ENCODE peak calls at places on chromosomes 13 and 19, in nine cellular contexts. One of them, this sample, is unnamed.

GRCh38 chr13:46211116-46211515 is 612 bp upstream of the LRRC63 start:
- DNase-seq in breast epithelium: no peak
- DNase-seq in right cardiac atrium: no peak
- DNase-seq in A549: peak
- DNase-seq in Peyer's patch: no peak
- DNase-seq in choroid plexus epithelial cell: no peak
- DNase-seq in AG04450: no peak
- DNase-seq in kidney epithelial cell: no peak
- DNase-seq in pancreas: no peak
- DNase-seq in this sample: no peak

GRCh38 chr13:35992964-35993363 is 138.2 kb downstream of the DCLK1 start:
- DNase-seq in kidney epithelial cell: no peak
- DNase-seq in right cardiac atrium: no peak
- DNase-seq in AG04450: no peak
- DNase-seq in A549: no peak
- DNase-seq in Peyer's patch: no peak
- DNase-seq in breast epithelium: no peak
- DNase-seq in pancreas: no peak
- DNase-seq in choroid plexus epithelial cell: no peak
- DNase-seq in this sample: no peak

GRCh38 chr13:27037571-27037970 is 134.0 kb downstream of the USP12 start:
- DNase-seq in kidney epithelial cell: no peak
- DNase-seq in choroid plexus epithelial cell: no peak
- DNase-seq in pancreas: no peak
- DNase-seq in breast epithelium: no peak
- DNase-seq in Peyer's patch: no peak
- DNase-seq in AG04450: no peak
- DNase-seq in right cardiac atrium: no peak
- DNase-seq in A549: no peak
- DNase-seq in this sample: no peak

GRCh38 chr13:44171151-44171550 is 202.5 kb upstream of the SERP2 start:
- DNase-seq in A549: no peak
- DNase-seq in choroid plexus epithelial cell: no peak
- DNase-seq in AG04450: no peak
- DNase-seq in kidney epithelial cell: no peak
- DNase-seq in right cardiac atrium: no peak
- DNase-seq in breast epithelium: no peak
- DNase-seq in Peyer's patch: no peak
- DNase-seq in pancreas: no peak
- DNase-seq in this sample: no peak

GRCh38 chr19:45878043-45878794 is 7.7 kb downstream of the IRF2BP1 start:
- DNase-seq in breast epithelium: peak
- DNase-seq in A549: no peak
- DNase-seq in AG04450: no peak
- DNase-seq in pancreas: peak
- DNase-seq in right cardiac atrium: no peak
- DNase-seq in Peyer's patch: peak
- DNase-seq in kidney epithelial cell: no peak
- DNase-seq in choroid plexus epithelial cell: no peak
- DNase-seq in this sample: no peak

GRCh38 chr19:49631610-49632192 is 8.2 kb downstream of the RRAS start:
- DNase-seq in A549: no peak
- DNase-seq in Peyer's patch: no peak
- DNase-seq in AG04450: no peak
- DNase-seq in pancreas: no peak
- DNase-seq in choroid plexus epithelial cell: no peak
- DNase-seq in kidney epithelial cell: no peak
- DNase-seq in breast epithelium: no peak
- DNase-seq in right cardiac atrium: peak
- DNase-seq in this sample: no peak

GRCh38 chr19:16153582-16154336 is 10.3 kb downstream of the HSH2D start:
- DNase-seq in Peyer's patch: no peak
- DNase-seq in breast epithelium: no peak
- DNase-seq in right cardiac atrium: no peak
- DNase-seq in pancreas: no peak
- DNase-seq in kidney epithelial cell: no peak
- DNase-seq in choroid plexus epithelial cell: no peak
- DNase-seq in A549: peak
- DNase-seq in AG04450: no peak
- DNase-seq in this sample: no peak

GRCh38 chr19:10471909-10472308 is 31.2 kb downstream of the KEAP1 start:
- DNase-seq in choroid plexus epithelial cell: peak
- DNase-seq in A549: peak
- DNase-seq in kidney epithelial cell: no peak
- DNase-seq in right cardiac atrium: no peak
- DNase-seq in pancreas: no peak
- DNase-seq in AG04450: no peak
- DNase-seq in Peyer's patch: no peak
- DNase-seq in breast epithelium: no peak
- DNase-seq in this sample: no peak

GRCh38 chr13:34107814-34108213 is 289.9 kb downstream of the RFC3 start:
- DNase-seq in right cardiac atrium: no peak
- DNase-seq in choroid plexus epithelial cell: peak
- DNase-seq in breast epithelium: no peak
- DNase-seq in A549: no peak
- DNase-seq in Peyer's patch: no peak
- DNase-seq in kidney epithelial cell: no peak
- DNase-seq in AG04450: no peak
- DNase-seq in pancreas: no peak
- DNase-seq in this sample: no peak

GRCh38 chr13:85586422-85586831 is 212.8 kb downstream of the SLITRK6 start:
- DNase-seq in choroid plexus epithelial cell: peak
- DNase-seq in kidney epithelial cell: peak
- DNase-seq in right cardiac atrium: no peak
- DNase-seq in A549: peak
- DNase-seq in AG04450: peak
- DNase-seq in Peyer's patch: no peak
- DNase-seq in pancreas: no peak
- DNase-seq in breast epithelium: no peak
- DNase-seq in this sample: no peak

GRCh38 chr13:57629821-57630235 is 1.7 kb upstream of the PCDH17 start:
- DNase-seq in breast epithelium: peak
- DNase-seq in choroid plexus epithelial cell: peak
- DNase-seq in AG04450: no peak
- DNase-seq in kidney epithelial cell: peak
- DNase-seq in Peyer's patch: peak
- DNase-seq in right cardiac atrium: peak
- DNase-seq in pancreas: peak
- DNase-seq in A549: peak
- DNase-seq in this sample: peak

GRCh38 chr13:67440240-67440639 is 210.1 kb upstream of the PCDH9 start:
- DNase-seq in choroid plexus epithelial cell: no peak
- DNase-seq in A549: no peak
- DNase-seq in right cardiac atrium: no peak
- DNase-seq in pancreas: no peak
- DNase-seq in kidney epithelial cell: no peak
- DNase-seq in breast epithelium: no peak
- DNase-seq in Peyer's patch: no peak
- DNase-seq in AG04450: no peak
- DNase-seq in this sample: no peak

GRCh38 chr13:82833928-82834327 is 1048.3 kb downstream of the SLITRK1 start:
- DNase-seq in kidney epithelial cell: no peak
- DNase-seq in right cardiac atrium: no peak
- DNase-seq in pancreas: no peak
- DNase-seq in breast epithelium: no peak
- DNase-seq in Peyer's patch: no peak
- DNase-seq in A549: no peak
- DNase-seq in AG04450: peak
- DNase-seq in choroid plexus epithelial cell: peak
- DNase-seq in this sample: peak

GRCh38 chr13:101942535-101943157 is 459.2 kb downstream of the FGF14 start:
- DNase-seq in pancreas: no peak
- DNase-seq in kidney epithelial cell: no peak
- DNase-seq in Peyer's patch: no peak
- DNase-seq in right cardiac atrium: no peak
- DNase-seq in AG04450: no peak
- DNase-seq in A549: no peak
- DNase-seq in breast epithelium: no peak
- DNase-seq in choroid plexus epithelial cell: no peak
- DNase-seq in this sample: no peak

GRCh38 chr19:3284759-3285646 is 60.5 kb downstream of the CELF5 start:
- DNase-seq in right cardiac atrium: peak
- DNase-seq in choroid plexus epithelial cell: peak
- DNase-seq in breast epithelium: peak
- DNase-seq in AG04450: peak
- DNase-seq in kidney epithelial cell: no peak
- DNase-seq in A549: peak
- DNase-seq in Peyer's patch: peak
- DNase-seq in pancreas: peak
- DNase-seq in this sample: no peak

GRCh38 chr19:10655457-10656312 is 1.5 kb downstream of the ILF3 start:
- DNase-seq in A549: peak
- DNase-seq in breast epithelium: no peak
- DNase-seq in kidney epithelial cell: no peak
- DNase-seq in Peyer's patch: no peak
- DNase-seq in pancreas: no peak
- DNase-seq in right cardiac atrium: no peak
- DNase-seq in choroid plexus epithelial cell: peak
- DNase-seq in AG04450: no peak
- DNase-seq in this sample: no peak

GRCh38 chr13:78137404-78138142 is 218.9 kb upstream of the EDNRB start:
- DNase-seq in AG04450: peak
- DNase-seq in A549: peak
- DNase-seq in breast epithelium: no peak
- DNase-seq in pancreas: no peak
- DNase-seq in right cardiac atrium: no peak
- DNase-seq in Peyer's patch: no peak
- DNase-seq in kidney epithelial cell: peak
- DNase-seq in choroid plexus epithelial cell: peak
- DNase-seq in this sample: peak

GRCh38 chr13:27455331-27455855 is 5.0 kb upstream of the MTIF3 start:
- DNase-seq in pancreas: no peak
- DNase-seq in A549: no peak
- DNase-seq in kidney epithelial cell: no peak
- DNase-seq in right cardiac atrium: no peak
- DNase-seq in AG04450: no peak
- DNase-seq in choroid plexus epithelial cell: peak
- DNase-seq in Peyer's patch: no peak
- DNase-seq in breast epithelium: no peak
- DNase-seq in this sample: no peak

DNA sequence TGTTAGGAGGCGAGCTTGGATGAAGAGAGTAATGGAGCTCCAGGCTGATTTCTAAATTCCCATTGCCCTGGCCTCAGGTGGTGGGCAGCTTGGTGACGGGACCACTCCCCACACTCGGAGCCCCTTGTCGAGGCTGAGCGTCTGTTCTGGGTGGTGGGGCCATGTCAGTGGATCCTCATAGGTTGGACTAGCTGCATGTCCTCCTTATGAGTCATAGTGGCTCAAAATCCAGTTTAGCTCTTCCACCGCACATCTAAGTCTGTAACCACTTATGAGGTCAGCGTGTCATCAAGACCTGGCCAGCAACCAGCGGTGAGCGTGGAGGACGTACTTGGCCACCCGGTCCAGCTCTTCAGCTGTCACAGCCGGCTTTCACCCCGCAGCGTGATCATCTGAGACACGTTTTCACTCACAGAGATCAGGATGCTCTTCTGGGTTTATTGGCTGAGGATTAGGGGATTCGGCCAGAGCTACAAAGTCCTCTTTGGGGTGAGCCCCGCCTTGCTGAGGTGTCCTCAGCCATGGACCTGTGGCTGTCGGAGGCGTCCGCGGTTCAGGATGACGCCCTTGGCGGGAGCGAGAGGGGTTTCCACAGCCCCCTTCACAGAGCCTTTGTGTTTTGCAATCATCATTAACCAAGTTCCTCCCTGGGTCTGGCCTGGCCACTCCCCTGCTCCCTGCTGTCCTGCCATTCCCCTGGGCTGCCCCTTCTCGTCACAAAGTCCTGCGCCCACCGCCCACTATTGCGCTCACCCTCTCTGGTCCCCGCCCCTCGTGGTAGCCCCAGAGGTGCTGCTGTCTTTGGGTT is 41.9 kb downstream of the ADPRHL1 start:
- DNase-seq in breast epithelium: no peak
- DNase-seq in Peyer's patch: peak
- DNase-seq in pancreas: peak
- DNase-seq in A549: peak
- DNase-seq in choroid plexus epithelial cell: peak
- DNase-seq in right cardiac atrium: peak
- DNase-seq in kidney epithelial cell: peak
- DNase-seq in AG04450: peak
- DNase-seq in this sample: peak
- H3K4me3 ChIP-seq in breast epithelium: peak
- H3K4me3 ChIP-seq in Peyer's patch: no peak
- H3K4me3 ChIP-seq in pancreas: no peak
- H3K4me3 ChIP-seq in A549: peak
- H3K4me3 ChIP-seq in choroid plexus epithelial cell: peak
- H3K4me3 ChIP-seq in right cardiac atrium: no peak
- H3K4me3 ChIP-seq in kidney epithelial cell: no peak
- H3K4me3 ChIP-seq in AG04450: peak
- H3K4me3 ChIP-seq in this sample: no peak

DNA sequence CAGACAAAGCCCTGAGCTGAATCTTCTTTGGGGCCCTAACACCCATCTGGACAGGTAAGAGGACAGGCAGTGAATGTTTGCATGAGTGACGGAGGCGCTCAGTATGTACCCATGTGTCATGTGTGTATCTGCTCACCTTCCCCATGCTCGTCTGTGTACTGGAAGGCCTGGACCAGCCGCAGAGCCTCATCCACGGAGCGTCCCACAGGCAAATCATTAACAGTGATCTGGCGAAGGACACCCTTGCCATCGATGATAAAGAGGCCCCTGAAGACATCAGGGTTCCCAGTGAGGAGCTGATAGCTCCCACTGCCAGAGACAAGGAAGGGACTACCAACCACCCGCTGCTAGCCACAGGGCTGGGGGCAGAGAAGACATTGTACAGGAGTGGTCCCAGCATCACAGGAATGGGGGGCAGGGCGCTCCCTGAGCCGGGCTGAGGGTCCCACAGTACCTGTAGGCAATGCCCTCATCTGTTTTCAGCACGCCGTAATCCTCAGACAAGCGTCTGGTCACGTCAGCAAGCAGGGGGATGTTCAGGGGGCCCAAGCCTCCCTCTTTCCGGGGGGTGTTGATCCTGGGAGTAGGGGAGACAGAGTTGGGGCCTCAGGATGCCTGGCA is 1.8 kb downstream of the PRDX2 start:
- DNase-seq in kidney epithelial cell: no peak
- DNase-seq in choroid plexus epithelial cell: no peak
- DNase-seq in breast epithelium: no peak
- DNase-seq in right cardiac atrium: peak
- DNase-seq in pancreas: no peak
- DNase-seq in Peyer's patch: no peak
- DNase-seq in AG04450: no peak
- DNase-seq in A549: no peak
- DNase-seq in this sample: no peak
- H3K4me3 ChIP-seq in kidney epithelial cell: no peak
- H3K4me3 ChIP-seq in choroid plexus epithelial cell: no peak
- H3K4me3 ChIP-seq in breast epithelium: no peak
- H3K4me3 ChIP-seq in right cardiac atrium: no peak
- H3K4me3 ChIP-seq in pancreas: peak
- H3K4me3 ChIP-seq in Peyer's patch: no peak
- H3K4me3 ChIP-seq in AG04450: no peak
- H3K4me3 ChIP-seq in A549: no peak
- H3K4me3 ChIP-seq in this sample: no peak

GRCh38 chr19:35117017-35117570 is 1.5 kb downstream of the FXYD3 start:
- DNase-seq in right cardiac atrium: peak
- DNase-seq in pancreas: no peak
- DNase-seq in A549: no peak
- DNase-seq in kidney epithelial cell: no peak
- DNase-seq in choroid plexus epithelial cell: no peak
- DNase-seq in Peyer's patch: no peak
- DNase-seq in AG04450: no peak
- DNase-seq in breast epithelium: no peak
- DNase-seq in this sample: no peak
- H3K4me3 ChIP-seq in right cardiac atrium: no peak
- H3K4me3 ChIP-seq in pancreas: peak
- H3K4me3 ChIP-seq in A549: no peak
- H3K4me3 ChIP-seq in kidney epithelial cell: no peak
- H3K4me3 ChIP-seq in choroid plexus epithelial cell: no peak
- H3K4me3 ChIP-seq in Peyer's patch: peak
- H3K4me3 ChIP-seq in AG04450: no peak
- H3K4me3 ChIP-seq in breast epithelium: peak
- H3K4me3 ChIP-seq in this sample: no peak

GRCh38 chr13:99965329-99966000 is 6.1 kb downstream of the ZIC5 start:
- DNase-seq in pancreas: no peak
- DNase-seq in choroid plexus epithelial cell: no peak
- DNase-seq in right cardiac atrium: no peak
- DNase-seq in A549: no peak
- DNase-seq in AG04450: no peak
- DNase-seq in Peyer's patch: peak
- DNase-seq in breast epithelium: no peak
- DNase-seq in kidney epithelial cell: no peak
- DNase-seq in this sample: no peak
- H3K4me3 ChIP-seq in pancreas: no peak
- H3K4me3 ChIP-seq in choroid plexus epithelial cell: no peak
- H3K4me3 ChIP-seq in right cardiac atrium: no peak
- H3K4me3 ChIP-seq in A549: no peak
- H3K4me3 ChIP-seq in AG04450: no peak
- H3K4me3 ChIP-seq in Peyer's patch: no peak
- H3K4me3 ChIP-seq in breast epithelium: no peak
- H3K4me3 ChIP-seq in kidney epithelial cell: no peak
- H3K4me3 ChIP-seq in this sample: no peak